ENCODE peak calls at places on chromosome 21, in four cellular contexts. Q is progenitor cell of endocrine pancreas, P is OCI-LY7, D is stomach. E is an unnamed sample.

GRCh38 chr21:16570856-16571255 is 841.1 kb downstream of the USP25 start:
- DNase-seq in Q (no peak), P (no peak), D (no peak), E (no peak)

GRCh38 chr21:45741691-45742090 is 98.2 kb downstream of the PCBP3 start:
- DNase-seq in Q (no peak), P (no peak), D (no peak), E (no peak)

GRCh38 chr21:38774152-38774551 is 31.6 kb upstream of the ETS2 start:
- DNase-seq in Q (no peak), P (no peak), D (no peak), E (no peak)

GRCh38 chr21:28636988-28637691 is 355.5 kb downstream of the LTN1 start:
- DNase-seq in Q (no peak), P (no peak), D (no peak), E (no peak)

GRCh38 chr21:33185852-33186251 is 43.9 kb upstream of the IFNAR2 start:
- DNase-seq in Q (no peak), P (no peak), D (no peak), E (no peak)

GRCh38 chr21:33884361-33885157 is 31.0 kb downstream of the ATP5PO start:
- DNase-seq in Q (no peak), P (no peak), D (no peak), E (no peak)

GRCh38 chr21:46125846-46126301 is 28.0 kb downstream of the COL6A2 start:
- DNase-seq in Q (peak), P (no peak), D (peak), E (no peak)

GRCh38 chr21:45248301-45248892 is 39.3 kb downstream of the POFUT2 start:
- DNase-seq in Q (peak), P (no peak), D (no peak), E (no peak)

GRCh38 chr21:34204481-34205439 is 131.4 kb downstream of the MRPS6 start:
- DNase-seq in Q (no peak), P (no peak), D (no peak), E (no peak)

GRCh38 chr21:20968391-20968790 is 29.8 kb upstream of the NCAM2 start:
- DNase-seq in Q (no peak), P (no peak), D (no peak), E (no peak)

GRCh38 chr21:29627905-29628304 is 311.9 kb downstream of the GRIK1 start:
- DNase-seq in Q (no peak), P (no peak), D (no peak), E (no peak)

GRCh38 chr21:45506836-45507522 is 35.3 kb downstream of the SLC19A1 start:
- DNase-seq in Q (no peak), P (no peak), D (no peak), E (peak)

GRCh38 chr21:16007933-16008332 is 278.2 kb downstream of the USP25 start:
- DNase-seq in Q (no peak), P (no peak), D (no peak), E (no peak)

GRCh38 chr21:20592482-20592881 is 405.7 kb upstream of the NCAM2 start:
- DNase-seq in Q (no peak), P (no peak), D (no peak), E (no peak)

GRCh38 chr21:17818158-17819113 is 720 bp downstream of the C21orf91 start:
- DNase-seq in Q (peak), P (peak), D (peak), E (peak)

GRCh38 chr21:15050588-15051377 is 14.0 kb downstream of the NRIP1 start:
- DNase-seq in Q (no peak), P (no peak), D (no peak), E (no peak)

GRCh38 chr21:16407403-16408279 is 677.9 kb downstream of the USP25 start:
- DNase-seq in Q (no peak), P (no peak), D (no peak), E (no peak)

GRCh38 chr21:25568230-25568629 is 39.1 kb downstream of the MRPL39 start:
- DNase-seq in Q (no peak), P (no peak), D (no peak), E (no peak)

GRCh38 chr21:15604424-15604823 is 125.4 kb upstream of the USP25 start:
- DNase-seq in Q (no peak), P (no peak), D (no peak), E (no peak)

GRCh38 chr21:28516996-28517592 is 475.6 kb downstream of the LTN1 start:
- DNase-seq in Q (peak), P (peak), D (peak), E (no peak)

GRCh38 chr21:36306872-36307534 is 13.0 kb upstream of the MORC3 start:
- DNase-seq in Q (no peak), P (no peak), D (no peak), E (no peak)

DNA sequence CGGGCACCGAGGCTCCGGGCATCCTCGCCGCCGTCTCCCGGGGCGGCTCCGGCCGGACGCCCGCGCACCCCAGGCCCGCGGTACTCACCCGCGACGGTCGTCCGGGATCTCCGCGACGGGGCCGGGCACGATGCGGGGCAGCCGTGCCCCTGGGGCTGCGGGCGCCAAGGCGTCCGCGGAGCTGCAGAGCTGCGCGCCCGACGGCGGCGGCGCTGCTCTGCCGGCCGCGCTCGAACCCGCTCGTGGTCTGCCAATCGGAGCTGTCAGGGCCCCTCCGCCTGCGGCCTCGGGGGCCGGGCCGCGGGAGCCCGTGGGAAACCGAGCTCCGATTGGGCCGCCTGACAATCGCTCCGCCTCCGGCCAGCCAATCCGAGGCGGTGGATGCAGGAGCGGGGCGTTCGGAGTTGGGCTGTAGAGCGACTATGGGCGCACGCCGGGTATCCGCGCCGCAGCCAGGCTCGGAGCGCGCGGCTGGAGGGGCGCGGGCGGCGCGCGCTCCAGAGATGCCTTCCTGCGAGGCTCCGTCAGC is 100.6 kb upstream of the SOD1 start:
- DNase-seq in Q (peak), P (peak), D (peak), E (peak)
- TF ChIP-seq CTCF in Q (peak), P (peak), D (no peak), E (peak)

GRCh38 chr21:41407541-41408460 is 18.2 kb upstream of the MX1 start:
- DNase-seq in Q (no peak), P (no peak), D (no peak), E (no peak)

GRCh38 chr21:41410767-41411448 is 15.1 kb upstream of the MX1 start:
- DNase-seq in Q (no peak), P (no peak), D (no peak), E (no peak)

GRCh38 chr21:41410361-41410760 is 15.7 kb upstream of the MX1 start:
- DNase-seq in Q (no peak), P (no peak), D (no peak), E (no peak)

GRCh38 chr21:41406340-41406739 is 19.7 kb upstream of the MX1 start:
- DNase-seq in Q (no peak), P (no peak), D (no peak), E (no peak)

GRCh38 chr21:41411449-41412089 is 14.5 kb upstream of the MX1 start:
- DNase-seq in Q (no peak), P (peak), D (peak), E (no peak)
- TF ChIP-seq CTCF in Q (no peak), P (peak), D (no peak), E (peak)

DNA sequence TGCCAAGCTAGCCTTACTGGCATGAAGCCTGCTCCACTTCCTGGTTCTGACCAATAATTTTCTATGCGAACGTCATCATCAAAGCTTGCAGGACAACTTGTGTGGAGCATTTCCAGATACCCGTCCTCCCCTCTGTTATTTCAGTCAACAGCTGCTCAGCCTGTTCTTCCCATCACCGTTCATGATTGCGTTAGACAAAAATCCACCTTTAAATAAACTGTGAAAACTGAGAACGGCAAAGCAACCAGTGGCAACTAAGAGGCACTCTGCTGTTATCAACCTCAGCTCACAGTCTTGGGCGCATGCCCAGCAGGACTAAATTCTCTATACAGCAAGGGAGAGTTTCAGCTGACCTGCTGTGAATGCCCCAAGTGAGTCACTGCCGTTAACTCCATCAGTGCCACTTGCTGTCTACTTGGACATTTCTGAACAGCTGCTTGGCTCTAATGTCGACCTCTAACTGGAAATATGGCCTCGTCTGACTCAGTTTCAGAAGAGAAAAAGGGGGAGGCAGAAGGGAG is 207.4 kb upstream of the RUNX1 start:
- DNase-seq in Q (no peak), P (no peak), D (peak), E (no peak)
- TF ChIP-seq CTCF in Q (no peak), P (no peak), D (no peak), E (no peak)

DNA sequence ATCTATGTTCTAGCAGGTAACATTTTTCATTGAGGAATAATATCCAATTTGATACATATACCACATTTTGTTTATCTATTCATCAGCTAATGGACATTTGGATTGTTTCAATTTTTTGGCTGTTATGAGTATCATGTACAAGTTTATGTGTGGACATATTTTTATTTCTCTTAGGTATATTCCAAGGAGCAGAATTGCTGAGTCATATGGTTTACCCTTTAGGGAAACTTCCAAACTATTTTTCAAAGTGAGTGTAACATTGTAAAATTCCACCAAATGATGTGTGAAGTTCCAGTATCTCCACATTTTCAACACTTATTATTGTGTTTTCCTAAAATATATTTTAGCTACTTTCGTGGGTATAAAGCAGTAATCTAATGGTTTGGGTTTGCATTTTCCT is 1789.9 kb downstream of the MRPL39 start:
- DNase-seq in Q (no peak), P (no peak), D (no peak), E (no peak)
- TF ChIP-seq CTCF in Q (no peak), P (no peak), D (no peak), E (no peak)